ENCODE peak calls at places on chromosome 9, in seven cellular contexts. One of them, this sample, is unnamed.
A peak's percentile ranks its signal among the peaks of the same experiment; 100 is the strongest.

GRCh38 chr9:113963017-113963620 is 87.0 kb downstream of the ZNF618 start:
- DNase-seq in activated CD8-positive, alpha-beta T cell treated with anti-CD3 and anti-CD28 coated beads for 36 hours: peak; percentile 62
- DNase-seq in left ventricle myocardium inferior: no peak
- DNase-seq in IMR-90: peak; percentile 49
- DNase-seq in fibroblast of the aortic adventitia: peak; percentile 56
- DNase-seq in neural crest cell: peak; percentile 28
- DNase-seq in PC-9: no peak
- DNase-seq in this sample: no peak

GRCh38 chr9:79233542-79233941 is 338.2 kb upstream of the TLE4 start:
- DNase-seq in activated CD8-positive, alpha-beta T cell treated with anti-CD3 and anti-CD28 coated beads for 36 hours: peak; percentile 13
- DNase-seq in left ventricle myocardium inferior: no peak
- DNase-seq in IMR-90: peak; percentile 27
- DNase-seq in fibroblast of the aortic adventitia: peak; percentile 44
- DNase-seq in neural crest cell: no peak
- DNase-seq in PC-9: peak; percentile 43
- DNase-seq in this sample: peak; percentile 15

GRCh38 chr9:137129089-137129455 is 9.9 kb upstream of the GRIN1 start:
- DNase-seq in activated CD8-positive, alpha-beta T cell treated with anti-CD3 and anti-CD28 coated beads for 36 hours: peak; percentile 43
- DNase-seq in left ventricle myocardium inferior: no peak
- DNase-seq in IMR-90: peak; percentile 25
- DNase-seq in fibroblast of the aortic adventitia: peak; percentile 13
- DNase-seq in neural crest cell: no peak
- DNase-seq in PC-9: no peak
- DNase-seq in this sample: no peak

GRCh38 chr9:123727332-123727731 is 202.6 kb downstream of the DENND1A start:
- DNase-seq in activated CD8-positive, alpha-beta T cell treated with anti-CD3 and anti-CD28 coated beads for 36 hours: no peak
- DNase-seq in left ventricle myocardium inferior: no peak
- DNase-seq in IMR-90: peak; percentile 47
- DNase-seq in fibroblast of the aortic adventitia: peak; percentile 18
- DNase-seq in neural crest cell: no peak
- DNase-seq in PC-9: no peak
- DNase-seq in this sample: no peak

GRCh38 chr9:2228132-2228531 is 213.0 kb downstream of the SMARCA2 start:
- DNase-seq in activated CD8-positive, alpha-beta T cell treated with anti-CD3 and anti-CD28 coated beads for 36 hours: peak; percentile 64
- DNase-seq in left ventricle myocardium inferior: no peak
- DNase-seq in IMR-90: no peak
- DNase-seq in fibroblast of the aortic adventitia: no peak
- DNase-seq in neural crest cell: peak; percentile 31
- DNase-seq in PC-9: no peak
- DNase-seq in this sample: no peak

GRCh38 chr9:9820411-9820810 is 792.4 kb downstream of the PTPRD start:
- DNase-seq in activated CD8-positive, alpha-beta T cell treated with anti-CD3 and anti-CD28 coated beads for 36 hours: no peak
- DNase-seq in left ventricle myocardium inferior: no peak
- DNase-seq in IMR-90: no peak
- DNase-seq in fibroblast of the aortic adventitia: no peak
- DNase-seq in neural crest cell: no peak
- DNase-seq in PC-9: no peak
- DNase-seq in this sample: no peak

GRCh38 chr9:110126457-110126856 is 81.5 kb downstream of the C9orf152 start:
- DNase-seq in activated CD8-positive, alpha-beta T cell treated with anti-CD3 and anti-CD28 coated beads for 36 hours: no peak
- DNase-seq in left ventricle myocardium inferior: no peak
- DNase-seq in IMR-90: no peak
- DNase-seq in fibroblast of the aortic adventitia: no peak
- DNase-seq in neural crest cell: no peak
- DNase-seq in PC-9: no peak
- DNase-seq in this sample: no peak

GRCh38 chr9:113807173-113808061 is 68.7 kb upstream of the ZNF618 start:
- DNase-seq in activated CD8-positive, alpha-beta T cell treated with anti-CD3 and anti-CD28 coated beads for 36 hours: peak; percentile 55
- DNase-seq in left ventricle myocardium inferior: peak; percentile 22
- DNase-seq in IMR-90: peak; percentile 60
- DNase-seq in fibroblast of the aortic adventitia: peak; percentile 81
- DNase-seq in neural crest cell: peak; percentile 54
- DNase-seq in PC-9: peak; percentile 10
- DNase-seq in this sample: peak; percentile 42

GRCh38 chr9:2816476-2817141 is 27.3 kb downstream of the PUM3 start:
- DNase-seq in activated CD8-positive, alpha-beta T cell treated with anti-CD3 and anti-CD28 coated beads for 36 hours: no peak
- DNase-seq in left ventricle myocardium inferior: no peak
- DNase-seq in IMR-90: peak; percentile 98
- DNase-seq in fibroblast of the aortic adventitia: peak; percentile 99
- DNase-seq in neural crest cell: no peak
- DNase-seq in PC-9: no peak
- DNase-seq in this sample: no peak

GRCh38 chr9:81557957-81558791 is 131.2 kb downstream of the TLE1 start:
- DNase-seq in activated CD8-positive, alpha-beta T cell treated with anti-CD3 and anti-CD28 coated beads for 36 hours: no peak
- DNase-seq in left ventricle myocardium inferior: no peak
- DNase-seq in IMR-90: peak; percentile 88
- DNase-seq in fibroblast of the aortic adventitia: peak; percentile 98
- DNase-seq in neural crest cell: no peak
- DNase-seq in PC-9: no peak
- DNase-seq in this sample: peak; percentile 15

GRCh38 chr9:27933210-27934062 is 360.2 kb upstream of the C9orf72 start:
- DNase-seq in activated CD8-positive, alpha-beta T cell treated with anti-CD3 and anti-CD28 coated beads for 36 hours: no peak
- DNase-seq in left ventricle myocardium inferior: no peak
- DNase-seq in IMR-90: no peak
- DNase-seq in fibroblast of the aortic adventitia: no peak
- DNase-seq in neural crest cell: no peak
- DNase-seq in PC-9: no peak
- DNase-seq in this sample: no peak

GRCh38 chr9:129166962-129167557 is 11.0 kb downstream of the IER5L start:
- DNase-seq in activated CD8-positive, alpha-beta T cell treated with anti-CD3 and anti-CD28 coated beads for 36 hours: peak; percentile 20
- DNase-seq in left ventricle myocardium inferior: peak; percentile 71
- DNase-seq in IMR-90: peak; percentile 80
- DNase-seq in fibroblast of the aortic adventitia: peak; percentile 72
- DNase-seq in neural crest cell: no peak
- DNase-seq in PC-9: peak; percentile 89
- DNase-seq in this sample: peak; percentile 92

GRCh38 chr9:89698606-89699005 is 93.8 kb downstream of the GADD45G start:
- DNase-seq in activated CD8-positive, alpha-beta T cell treated with anti-CD3 and anti-CD28 coated beads for 36 hours: no peak
- DNase-seq in left ventricle myocardium inferior: no peak
- DNase-seq in IMR-90: no peak
- DNase-seq in fibroblast of the aortic adventitia: no peak
- DNase-seq in neural crest cell: no peak
- DNase-seq in PC-9: no peak
- DNase-seq in this sample: no peak

GRCh38 chr9:114176601-114177295 is 21.4 kb downstream of the COL27A1 start:
- DNase-seq in activated CD8-positive, alpha-beta T cell treated with anti-CD3 and anti-CD28 coated beads for 36 hours: no peak
- DNase-seq in left ventricle myocardium inferior: no peak
- DNase-seq in IMR-90: no peak
- DNase-seq in fibroblast of the aortic adventitia: no peak
- DNase-seq in neural crest cell: no peak
- DNase-seq in PC-9: no peak
- DNase-seq in this sample: no peak

GRCh38 chr9:121233906-121234901 is 32.5 kb upstream of the RAB14 start:
- DNase-seq in activated CD8-positive, alpha-beta T cell treated with anti-CD3 and anti-CD28 coated beads for 36 hours: no peak
- DNase-seq in left ventricle myocardium inferior: no peak
- DNase-seq in IMR-90: peak; percentile 81
- DNase-seq in fibroblast of the aortic adventitia: peak; percentile 25
- DNase-seq in neural crest cell: no peak
- DNase-seq in PC-9: peak; percentile 78
- DNase-seq in this sample: no peak

GRCh38 chr9:82604947-82605656 is 457.8 kb downstream of the RASEF start:
- DNase-seq in activated CD8-positive, alpha-beta T cell treated with anti-CD3 and anti-CD28 coated beads for 36 hours: no peak
- DNase-seq in left ventricle myocardium inferior: no peak
- DNase-seq in IMR-90: peak; percentile 72
- DNase-seq in fibroblast of the aortic adventitia: peak; percentile 80
- DNase-seq in neural crest cell: no peak
- DNase-seq in PC-9: no peak
- DNase-seq in this sample: peak; percentile 17

GRCh38 chr9:109780453-109781033 is 545 bp downstream of the PALM2AKAP2 start:
- DNase-seq in activated CD8-positive, alpha-beta T cell treated with anti-CD3 and anti-CD28 coated beads for 36 hours: no peak
- DNase-seq in left ventricle myocardium inferior: no peak
- DNase-seq in IMR-90: no peak
- DNase-seq in fibroblast of the aortic adventitia: peak; percentile 37
- DNase-seq in neural crest cell: no peak
- DNase-seq in PC-9: no peak
- DNase-seq in this sample: no peak

DNA sequence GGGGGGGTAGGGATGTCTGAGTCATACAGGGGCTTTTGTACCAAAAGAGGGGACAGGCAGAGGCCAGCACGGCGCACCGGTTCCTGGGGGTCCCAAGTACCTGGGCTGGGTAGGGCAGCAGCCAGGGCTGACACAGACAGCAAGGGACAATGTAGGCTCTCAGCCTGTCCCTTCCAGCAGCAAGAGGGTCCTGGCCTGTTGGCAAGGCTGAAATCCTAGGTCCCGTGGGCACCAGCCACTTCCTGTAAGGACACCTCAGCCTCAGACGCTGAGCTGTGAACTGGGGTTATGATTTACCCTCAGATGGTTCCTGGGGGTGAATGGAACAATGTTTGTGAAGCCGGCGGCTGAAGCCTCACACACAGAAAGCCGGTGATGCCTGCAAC is 41.3 kb downstream of the NACC2 start:
- DNase-seq in activated CD8-positive, alpha-beta T cell treated with anti-CD3 and anti-CD28 coated beads for 36 hours: no peak
- DNase-seq in left ventricle myocardium inferior: no peak
- DNase-seq in IMR-90: no peak
- DNase-seq in fibroblast of the aortic adventitia: no peak
- DNase-seq in neural crest cell: no peak
- DNase-seq in PC-9: no peak
- DNase-seq in this sample: no peak
- TF ChIP-seq CTCF in activated CD8-positive, alpha-beta T cell treated with anti-CD3 and anti-CD28 coated beads for 36 hours: no peak
- TF ChIP-seq CTCF in left ventricle myocardium inferior: no peak
- TF ChIP-seq CTCF in IMR-90: no peak
- TF ChIP-seq CTCF in fibroblast of the aortic adventitia: no peak
- TF ChIP-seq CTCF in neural crest cell: no peak
- TF ChIP-seq CTCF in PC-9: no peak
- TF ChIP-seq CTCF in this sample: no peak

GRCh38 chr9:126513159-126514036 is 100.3 kb upstream of the LMX1B start:
- DNase-seq in activated CD8-positive, alpha-beta T cell treated with anti-CD3 and anti-CD28 coated beads for 36 hours: no peak
- DNase-seq in left ventricle myocardium inferior: no peak
- DNase-seq in IMR-90: no peak
- DNase-seq in fibroblast of the aortic adventitia: no peak
- DNase-seq in neural crest cell: no peak
- DNase-seq in PC-9: no peak
- DNase-seq in this sample: no peak

GRCh38 chr9:126516561-126516935 is 97.2 kb upstream of the LMX1B start:
- DNase-seq in activated CD8-positive, alpha-beta T cell treated with anti-CD3 and anti-CD28 coated beads for 36 hours: peak; percentile 23
- DNase-seq in left ventricle myocardium inferior: no peak
- DNase-seq in IMR-90: no peak
- DNase-seq in fibroblast of the aortic adventitia: no peak
- DNase-seq in neural crest cell: no peak
- DNase-seq in PC-9: no peak
- DNase-seq in this sample: no peak

GRCh38 chr9:126515001-126515872 is 98.5 kb upstream of the LMX1B start:
- DNase-seq in activated CD8-positive, alpha-beta T cell treated with anti-CD3 and anti-CD28 coated beads for 36 hours: no peak
- DNase-seq in left ventricle myocardium inferior: no peak
- DNase-seq in IMR-90: no peak
- DNase-seq in fibroblast of the aortic adventitia: no peak
- DNase-seq in neural crest cell: no peak
- DNase-seq in PC-9: no peak
- DNase-seq in this sample: no peak

GRCh38 chr9:126515873-126516505 is 97.7 kb upstream of the LMX1B start:
- DNase-seq in activated CD8-positive, alpha-beta T cell treated with anti-CD3 and anti-CD28 coated beads for 36 hours: no peak
- DNase-seq in left ventricle myocardium inferior: no peak
- DNase-seq in IMR-90: no peak
- DNase-seq in fibroblast of the aortic adventitia: no peak
- DNase-seq in neural crest cell: no peak
- DNase-seq in PC-9: no peak
- DNase-seq in this sample: no peak

DNA sequence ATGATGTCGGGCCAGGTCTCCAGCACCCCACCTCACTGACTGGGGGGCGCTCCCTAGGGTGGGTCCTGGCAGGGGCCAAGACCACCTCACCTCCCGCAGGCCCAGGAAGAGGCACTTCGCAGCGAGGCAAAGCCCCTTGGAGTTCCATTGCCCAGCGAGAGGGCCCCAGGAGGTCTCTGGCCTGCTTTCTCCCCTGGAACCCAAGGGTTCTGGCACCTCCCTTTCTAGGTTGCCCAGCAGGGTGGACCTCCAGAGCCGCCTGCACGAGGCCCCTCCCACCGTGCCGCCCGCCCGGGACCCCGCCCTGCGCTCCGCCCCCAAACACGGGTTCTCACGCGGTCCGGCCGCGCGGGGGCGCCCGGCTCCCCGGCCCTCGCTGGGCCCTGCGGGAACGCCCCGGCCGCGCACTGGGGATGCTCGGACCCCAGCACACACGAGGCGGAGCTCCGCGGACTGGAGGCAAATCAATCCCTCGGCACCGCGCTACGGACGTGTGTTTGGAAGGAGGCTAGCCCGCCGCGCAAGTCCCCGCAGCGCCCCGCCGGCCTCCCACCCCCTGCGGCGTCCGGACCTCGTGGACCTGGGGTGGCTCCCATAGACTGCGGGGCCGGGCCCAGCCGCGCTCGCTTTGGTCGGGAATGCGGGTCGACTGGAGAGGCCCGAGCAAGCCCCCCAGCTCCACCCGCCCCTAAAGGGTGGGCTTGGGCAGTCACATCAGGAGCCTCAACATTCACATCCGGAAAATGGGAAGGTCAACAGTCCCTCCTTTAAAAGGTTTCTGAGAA is 99.5 kb upstream of the LMX1B start:
- DNase-seq in activated CD8-positive, alpha-beta T cell treated with anti-CD3 and anti-CD28 coated beads for 36 hours: peak; percentile 70
- DNase-seq in left ventricle myocardium inferior: peak; percentile 76
- DNase-seq in IMR-90: peak; percentile 15
- DNase-seq in fibroblast of the aortic adventitia: peak; percentile 27
- DNase-seq in neural crest cell: peak; percentile 85
- DNase-seq in PC-9: no peak
- DNase-seq in this sample: no peak
- TF ChIP-seq CTCF in activated CD8-positive, alpha-beta T cell treated with anti-CD3 and anti-CD28 coated beads for 36 hours: peak; percentile 64
- TF ChIP-seq CTCF in left ventricle myocardium inferior: peak; percentile 69
- TF ChIP-seq CTCF in IMR-90: peak; percentile 57
- TF ChIP-seq CTCF in fibroblast of the aortic adventitia: peak; percentile 29
- TF ChIP-seq CTCF in neural crest cell: peak; percentile 66
- TF ChIP-seq CTCF in PC-9: no peak
- TF ChIP-seq CTCF in this sample: peak; percentile 41

GRCh38 chr9:108416321-108416720 is 439.5 kb downstream of the ACTL7B start:
- DNase-seq in activated CD8-positive, alpha-beta T cell treated with anti-CD3 and anti-CD28 coated beads for 36 hours: no peak
- DNase-seq in left ventricle myocardium inferior: no peak
- DNase-seq in IMR-90: peak; percentile 7
- DNase-seq in fibroblast of the aortic adventitia: peak; percentile 40
- DNase-seq in neural crest cell: no peak
- DNase-seq in PC-9: no peak
- DNase-seq in this sample: no peak

GRCh38 chr9:108411632-108412031 is 444.2 kb downstream of the ACTL7B start:
- DNase-seq in activated CD8-positive, alpha-beta T cell treated with anti-CD3 and anti-CD28 coated beads for 36 hours: no peak
- DNase-seq in left ventricle myocardium inferior: no peak
- DNase-seq in IMR-90: no peak
- DNase-seq in fibroblast of the aortic adventitia: no peak
- DNase-seq in neural crest cell: no peak
- DNase-seq in PC-9: no peak
- DNase-seq in this sample: no peak

GRCh38 chr9:108417726-108418125 is 438.1 kb downstream of the ACTL7B start:
- DNase-seq in activated CD8-positive, alpha-beta T cell treated with anti-CD3 and anti-CD28 coated beads for 36 hours: no peak
- DNase-seq in left ventricle myocardium inferior: no peak
- DNase-seq in IMR-90: no peak
- DNase-seq in fibroblast of the aortic adventitia: no peak
- DNase-seq in neural crest cell: no peak
- DNase-seq in PC-9: no peak
- DNase-seq in this sample: no peak

GRCh38 chr9:108410161-108410560 is 445.6 kb downstream of the ACTL7B start:
- DNase-seq in activated CD8-positive, alpha-beta T cell treated with anti-CD3 and anti-CD28 coated beads for 36 hours: no peak
- DNase-seq in left ventricle myocardium inferior: no peak
- DNase-seq in IMR-90: no peak
- DNase-seq in fibroblast of the aortic adventitia: no peak
- DNase-seq in neural crest cell: no peak
- DNase-seq in PC-9: no peak
- DNase-seq in this sample: no peak

GRCh38 chr9:108412755-108413154 is 443.0 kb downstream of the ACTL7B start:
- DNase-seq in activated CD8-positive, alpha-beta T cell treated with anti-CD3 and anti-CD28 coated beads for 36 hours: peak; percentile 6
- DNase-seq in left ventricle myocardium inferior: no peak
- DNase-seq in IMR-90: peak; percentile 11
- DNase-seq in fibroblast of the aortic adventitia: no peak
- DNase-seq in neural crest cell: no peak
- DNase-seq in PC-9: no peak
- DNase-seq in this sample: no peak
- TF ChIP-seq CTCF in activated CD8-positive, alpha-beta T cell treated with anti-CD3 and anti-CD28 coated beads for 36 hours: no peak
- TF ChIP-seq CTCF in left ventricle myocardium inferior: no peak
- TF ChIP-seq CTCF in IMR-90: no peak
- TF ChIP-seq CTCF in fibroblast of the aortic adventitia: no peak
- TF ChIP-seq CTCF in neural crest cell: peak; percentile 45
- TF ChIP-seq CTCF in PC-9: no peak
- TF ChIP-seq CTCF in this sample: no peak

GRCh38 chr9:73667749-73668148 is 516.1 kb downstream of the ANXA1 start:
- DNase-seq in activated CD8-positive, alpha-beta T cell treated with anti-CD3 and anti-CD28 coated beads for 36 hours: no peak
- DNase-seq in left ventricle myocardium inferior: no peak
- DNase-seq in IMR-90: no peak
- DNase-seq in fibroblast of the aortic adventitia: no peak
- DNase-seq in neural crest cell: no peak
- DNase-seq in PC-9: no peak
- DNase-seq in this sample: no peak
- TF ChIP-seq CTCF in activated CD8-positive, alpha-beta T cell treated with anti-CD3 and anti-CD28 coated beads for 36 hours: no peak
- TF ChIP-seq CTCF in left ventricle myocardium inferior: no peak
- TF ChIP-seq CTCF in IMR-90: no peak
- TF ChIP-seq CTCF in fibroblast of the aortic adventitia: peak; percentile 32
- TF ChIP-seq CTCF in neural crest cell: peak; percentile 25
- TF ChIP-seq CTCF in PC-9: no peak
- TF ChIP-seq CTCF in this sample: no peak